ENCODE peak calls at places on chromosomes 16 and 17, in four cellular contexts. H is CD8-positive, alpha-beta T cell; A is heart left ventricle; Q is SK-N-SH. K is an unnamed sample. For H3K27me3 and H3K4me1, the result is how much of the 10 kb centered on the place peaks cover.

GRCh38 chr17:28937044-28937729 is 14.1 kb downstream of the PHF12 start:
- DNase-seq in H (no peak), A (no peak), Q (no peak), K (no peak)

GRCh38 chr17:8935194-8935593 is 30.3 kb downstream of the PIK3R5 start:
- DNase-seq in H (no peak), A (no peak), Q (no peak), K (no peak)

GRCh38 chr17:69602969-69603368 is 188.5 kb downstream of the MAP2K6 start:
- DNase-seq in H (no peak), A (no peak), Q (no peak), K (no peak)

GRCh38 chr17:2087597-2088211 is 32.8 kb downstream of the HIC1 start:
- DNase-seq in H (peak), A (peak), Q (no peak), K (peak)

GRCh38 chr17:65345261-65346060 is 208.3 kb downstream of the RGS9 start:
- DNase-seq in H (no peak), A (no peak), Q (no peak), K (no peak)

GRCh38 chr16:86211800-86212199 is 298.5 kb upstream of the FOXF1 start:
- DNase-seq in H (no peak), A (no peak), Q (no peak), K (no peak)

GRCh38 chr16:49855280-49855821 is 561 bp downstream of the ZNF423 start:
- DNase-seq in H (peak), A (peak), Q (peak), K (peak)

GRCh38 chr17:11300738-11301137 is 59.7 kb downstream of the SHISA6 start:
- DNase-seq in H (no peak), A (no peak), Q (no peak), K (no peak)

GRCh38 chr17:68707032-68707431 is 105.9 kb upstream of the FAM20A start:
- DNase-seq in H (no peak), A (no peak), Q (no peak), K (no peak)

GRCh38 chr16:15777533-15778203 is 79.2 kb downstream of the MYH11 start:
- DNase-seq in H (no peak), A (no peak), Q (peak), K (no peak)

GRCh38 chr17:38551121-38551520 is 54.6 kb downstream of the SRCIN1 start:
- DNase-seq in H (no peak), A (no peak), Q (no peak), K (no peak)

GRCh38 chr16:981695-982151 is at the start of gene SOX8:
- DNase-seq in H (no peak), A (no peak), Q (peak), K (no peak)

GRCh38 chr16:65202461-65202860 is 80.6 kb upstream of the CDH11 start:
- DNase-seq in H (no peak), A (no peak), Q (no peak), K (no peak)

GRCh38 chr17:16439867-16440351 is 24.5 kb downstream of the TRPV2 start:
- DNase-seq in H (no peak), A (no peak), Q (no peak), K (no peak)

GRCh38 chr17:16129441-16129840 is 85.9 kb downstream of the NCOR1 start:
- DNase-seq in H (no peak), A (no peak), Q (no peak), K (no peak)

GRCh38 chr16:73126453-73126853 is 78.5 kb upstream of the ZFHX3 start:
- DNase-seq in H (no peak), A (peak), Q (no peak), K (peak)

GRCh38 chr16:75326333-75326732 is 74.9 kb upstream of the BCAR1 start:
- DNase-seq in H (no peak), A (no peak), Q (no peak), K (no peak)

GRCh38 chr17:55567240-55568216 is 56.3 kb upstream of the SMIM36 start:
- DNase-seq in H (no peak), A (peak), Q (peak), K (peak)

GRCh38 chr17:45686250-45686649 is 97.9 kb upstream of the CRHR1 start:
- DNase-seq in H (no peak), A (no peak), Q (no peak), K (no peak)

GRCh38 chr16:23948949-23949392 is 113.2 kb downstream of the PRKCB start:
- DNase-seq in H (peak), A (no peak), Q (no peak), K (no peak)

GRCh38 chr16:89114159-89114981 is 20.7 kb downstream of the ACSF3 start:
- DNase-seq in H (no peak), A (no peak), Q (no peak), K (no peak)

GRCh38 chr17:7697828-7698588 is 7.0 kb upstream of the EFNB3 start:
- DNase-seq in H (no peak), A (no peak), Q (no peak), K (no peak)

DNA sequence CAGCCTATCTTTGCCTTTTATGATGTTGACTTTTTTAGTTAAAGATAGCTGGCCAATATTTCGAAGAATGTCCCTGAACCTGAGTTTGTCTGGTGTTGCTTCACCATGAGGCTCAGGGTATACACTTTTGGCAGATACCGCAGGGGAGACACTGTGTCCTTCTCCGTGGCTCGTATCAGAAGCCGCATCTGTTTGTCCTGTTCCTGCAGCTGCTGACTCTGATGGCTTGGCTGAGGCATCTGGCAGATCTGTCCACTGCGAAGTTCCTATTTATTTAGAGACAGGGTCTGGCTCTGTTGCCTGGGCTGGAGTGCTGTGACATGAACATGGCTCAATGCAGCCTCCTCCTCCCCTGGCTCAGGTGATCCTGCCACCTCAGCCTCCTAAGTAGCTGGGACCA is 93.5 kb downstream of the CRISPLD2 start:
- DNase-seq in H (no peak), A (peak), Q (peak), K (peak)
- H3K27me3 ChIP-seq in H (under half), A (under half), Q (under half), K (under half)

GRCh38 chr17:660453-660852 is 54.2 kb downstream of the VPS53 start:
- DNase-seq in H (no peak), A (no peak), Q (no peak), K (no peak)
- H3K4me1 ChIP-seq in H (under half), A (under half), Q (under half), K (under half)

GRCh38 chr17:20302191-20302917 is 165.0 kb downstream of the LGALS9B start:
- DNase-seq in H (no peak), A (no peak), Q (no peak), K (peak)

GRCh38 chr17:20304961-20305360 is 162.4 kb downstream of the LGALS9B start:
- DNase-seq in H (no peak), A (no peak), Q (no peak), K (no peak)

GRCh38 chr17:20299013-20299412 is 168.3 kb downstream of the LGALS9B start:
- DNase-seq in H (no peak), A (no peak), Q (no peak), K (no peak)

DNA sequence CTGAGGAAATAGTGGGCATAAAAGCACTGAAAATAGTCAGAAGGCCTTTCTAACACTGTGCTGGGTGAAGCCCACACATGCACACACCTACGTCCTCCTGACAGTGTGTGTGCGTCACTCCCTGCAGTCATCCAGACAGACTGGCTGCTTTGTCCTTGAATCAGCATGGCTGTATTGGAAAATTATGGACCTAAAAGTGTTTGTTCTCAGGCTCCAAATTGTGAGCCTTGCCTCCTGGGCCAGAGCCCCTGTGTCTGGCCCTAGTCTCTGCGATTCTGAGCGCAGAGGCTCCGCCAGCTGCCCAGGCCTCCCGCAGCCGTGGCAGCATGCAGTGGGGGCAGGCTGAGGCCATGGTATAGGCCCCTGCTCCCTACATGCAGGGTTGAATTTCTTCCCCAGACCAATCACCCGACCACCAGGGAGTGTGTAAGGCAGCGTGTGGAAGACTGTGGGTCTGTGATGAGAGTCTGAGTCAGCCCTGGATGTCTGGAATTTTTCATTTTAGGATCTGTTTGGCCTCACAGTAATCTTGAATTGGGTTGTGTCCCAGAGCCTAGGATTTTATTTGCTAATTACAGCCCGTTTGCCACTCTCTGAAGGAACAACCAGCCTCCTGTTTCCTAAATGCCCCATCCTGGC is 166.8 kb downstream of the LGALS9B start:
- DNase-seq in H (no peak), A (no peak), Q (no peak), K (peak)
- H3K27ac ChIP-seq in H (no peak), A (peak), Q (peak), K (peak)

GRCh38 chr17:58410714-58411407 is 6.5 kb downstream of the RNF43 start:
- DNase-seq in H (no peak), A (no peak), Q (no peak), K (no peak)
- H3K27me3 ChIP-seq in H (under half), A (under half), Q (under half), K (under half)

DNA sequence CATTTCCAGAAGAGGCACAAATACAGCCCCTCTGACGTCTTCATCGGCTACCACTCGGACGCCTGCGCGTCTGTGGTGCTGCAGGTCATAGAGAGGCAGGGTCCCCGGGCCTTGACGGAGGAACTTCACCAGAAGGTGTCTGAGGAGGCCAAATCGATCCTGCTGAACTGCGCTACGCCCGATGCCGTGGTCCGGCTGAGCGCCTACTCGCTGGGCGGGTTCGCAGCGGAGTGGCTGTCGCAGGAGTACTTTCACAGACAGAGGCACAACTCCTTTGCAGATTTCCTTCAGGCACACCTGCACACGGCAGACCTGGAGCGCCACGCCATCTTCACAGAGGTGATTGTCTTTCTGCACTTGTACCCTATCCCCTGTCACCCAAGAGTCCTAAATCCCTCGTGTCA is 67.0 kb upstream of the ENDOV start:
- DNase-seq in H (no peak), A (no peak), Q (no peak), K (no peak)
- H3K4me1 ChIP-seq in H (under half), A (under half), Q (under half), K (under half)

GRCh38 chr17:80797741-80798594 is 193.7 kb upstream of the CHMP6 start:
- DNase-seq in H (no peak), A (no peak), Q (no peak), K (no peak)
- H3K27ac ChIP-seq in H (no peak), A (no peak), Q (no peak), K (no peak)

DNA sequence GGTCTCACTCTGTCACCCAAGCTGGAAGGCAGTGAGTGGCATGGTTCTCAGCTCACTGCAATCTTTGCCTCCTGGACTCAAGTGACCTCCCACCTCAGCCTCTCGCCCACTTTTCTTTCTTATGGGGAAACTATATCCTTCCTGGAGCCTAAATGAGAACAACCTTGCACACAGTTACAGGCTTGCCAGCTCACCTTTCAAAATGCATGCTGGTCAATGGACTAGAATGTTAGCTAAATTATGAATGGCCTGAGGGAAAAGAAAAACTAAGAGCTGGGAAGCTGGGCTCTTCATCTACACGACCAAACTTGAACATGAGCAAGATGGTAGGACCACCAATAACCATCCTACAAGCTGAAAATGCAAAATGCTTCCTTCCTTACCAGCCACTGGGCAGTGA is 10.6 kb upstream of the LHX1 start:
- DNase-seq in H (no peak), A (no peak), Q (no peak), K (no peak)
- H3K27me3 ChIP-seq in H (under half), A (half or more), Q (under half), K (under half)

DNA sequence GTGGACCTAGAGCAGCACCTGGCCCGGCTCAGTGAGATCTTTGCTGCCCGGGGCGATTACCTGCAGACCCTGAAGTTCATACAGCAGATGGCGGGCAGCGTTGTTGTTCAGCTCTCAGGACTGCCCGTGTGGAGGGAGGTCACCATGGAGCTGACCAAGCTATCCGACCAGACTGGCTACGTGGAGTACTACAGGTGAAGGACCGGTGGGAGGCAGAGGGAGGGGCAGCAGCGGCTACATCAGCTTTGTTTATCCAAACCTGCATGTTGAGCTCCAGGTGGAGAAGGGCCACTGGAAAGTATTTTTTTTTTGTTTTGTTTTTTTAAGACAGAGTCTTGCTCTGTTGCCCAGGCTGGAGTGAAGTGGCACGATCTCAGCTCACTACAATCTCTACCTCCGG is 23.9 kb downstream of the TTYH2 start:
- DNase-seq in H (no peak), A (no peak), Q (no peak), K (no peak)
- H3K4me1 ChIP-seq in H (under half), A (under half), Q (under half), K (under half)